ENCODE peak calls at places on chromosome 6, in five cellular contexts. G is HepG2, U is aorta, X is ovary, P is osteoblast. Y is an unnamed sample.

GRCh38 chr6:84284428-84285033 is 57.1 kb upstream of the CEP162 start:
- DNase-seq in G (peak; percentile 3), U (no peak), X (no peak), P (no peak), Y (peak; percentile 6)

GRCh38 chr6:97632392-97632791 is 349.4 kb upstream of the MMS22L start:
- DNase-seq in G (no peak), U (no peak), X (no peak), P (no peak), Y (no peak)

GRCh38 chr6:114945392-114945791 is 602.6 kb upstream of the HS3ST5 start:
- DNase-seq in G (no peak), U (no peak), X (no peak), P (no peak), Y (no peak)

GRCh38 chr6:51027283-51028065 is 208.8 kb downstream of the TFAP2B start:
- DNase-seq in G (no peak), U (no peak), X (no peak), P (no peak), Y (no peak)

GRCh38 chr6:159969204-159969912 is 476 bp downstream of the IGF2R start:
- DNase-seq in G (no peak), U (peak; percentile 70), X (peak; percentile 67), P (peak; percentile 87), Y (peak; percentile 50)

GRCh38 chr6:142444388-142444787 is 142.6 kb downstream of the ADGRG6 start:
- DNase-seq in G (no peak), U (no peak), X (no peak), P (no peak), Y (no peak)

GRCh38 chr6:3086282-3086946 is 18.1 kb downstream of the RIPK1 start:
- DNase-seq in G (no peak), U (no peak), X (no peak), P (no peak), Y (no peak)

GRCh38 chr6:26273673-26274595 is 91.1 kb upstream of the BTN3A2 start:
- DNase-seq in G (no peak), U (no peak), X (no peak), P (peak; percentile 58), Y (no peak)

GRCh38 chr6:37783025-37783825 is 36.3 kb upstream of the ZFAND3 start:
- DNase-seq in G (no peak), U (no peak), X (peak; percentile 49), P (no peak), Y (no peak)

GRCh38 chr6:69232506-69233194 is 564.2 kb downstream of the LMBRD1 start:
- DNase-seq in G (peak; percentile 15), U (peak; percentile 72), X (peak; percentile 44), P (peak; percentile 75), Y (peak; percentile 68)

GRCh38 chr6:50305660-50306059 is 255.9 kb upstream of the DEFB112 start:
- DNase-seq in G (peak; percentile 2), U (no peak), X (no peak), P (no peak), Y (no peak)

GRCh38 chr6:20877008-20877937 is 343.0 kb downstream of the CDKAL1 start:
- DNase-seq in G (peak; percentile 93), U (peak; percentile 79), X (peak; percentile 39), P (peak; percentile 78), Y (peak; percentile 91)

GRCh38 chr6:121516331-121516730 is 80.9 kb downstream of the GJA1 start:
- DNase-seq in G (no peak), U (no peak), X (no peak), P (no peak), Y (no peak)

GRCh38 chr6:158205220-158205944 is 37.2 kb downstream of the GTF2H5 start:
- DNase-seq in G (peak; percentile 65), U (no peak), X (no peak), P (no peak), Y (peak; percentile 77)

GRCh38 chr6:111031151-111031550 is 49.3 kb downstream of the RPF2 start:
- DNase-seq in G (no peak), U (no peak), X (no peak), P (no peak), Y (no peak)

GRCh38 chr6:11335826-11336225 is 103.4 kb upstream of the NEDD9 start:
- DNase-seq in G (no peak), U (no peak), X (no peak), P (no peak), Y (no peak)

GRCh38 chr6:102327697-102328227 is 934.3 kb downstream of the GRIK2 start:
- DNase-seq in G (no peak), U (no peak), X (no peak), P (no peak), Y (no peak)

GRCh38 chr6:6712979-6713514 is 124.5 kb downstream of the LY86 start:
- DNase-seq in G (no peak), U (peak; percentile 63), X (no peak), P (no peak), Y (peak; percentile 46)

GRCh38 chr6:106538145-106538544 is 91.2 kb downstream of the RTN4IP1 start:
- DNase-seq in G (no peak), U (no peak), X (no peak), P (no peak), Y (peak; percentile 22)

GRCh38 chr6:122817766-122818165 is 28.7 kb downstream of the SMPDL3A start:
- DNase-seq in G (no peak), U (no peak), X (no peak), P (no peak), Y (no peak)

DNA sequence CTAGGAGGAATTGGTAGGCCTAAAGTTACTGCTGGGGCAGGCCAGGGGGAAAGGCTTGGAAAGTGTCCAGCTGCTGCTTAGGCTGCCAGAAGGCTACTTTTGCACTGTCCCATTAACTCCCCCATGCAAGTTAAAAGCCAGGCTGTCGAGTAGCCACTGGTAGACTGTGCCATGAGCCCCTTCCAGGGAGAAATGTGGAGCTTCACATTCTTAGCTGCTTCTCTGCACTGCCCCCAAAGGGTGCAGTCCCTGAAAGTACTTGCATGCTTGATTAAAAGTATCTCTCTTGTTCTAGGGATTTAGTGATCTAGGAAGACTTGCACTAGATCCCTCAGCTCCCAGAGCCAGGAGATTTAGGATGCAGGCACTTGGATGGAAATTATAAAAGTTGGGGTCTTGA is 57.3 kb downstream of the CDC5L start:
- DNase-seq in G (no peak), U (no peak), X (no peak), P (no peak), Y (no peak)
- H3K36me3 ChIP-seq in G (peaks cover 13% of the 10 kb centered on the region), U (peaks cover 4% of the 10 kb centered on the region), X (no peaks in the 10 kb centered on the region), P (peaks cover 11% of the 10 kb centered on the region), Y (no peaks in the 10 kb centered on the region)

GRCh38 chr6:13280253-13280652 is 48.1 kb downstream of the TBC1D7 start:
- DNase-seq in G (no peak), U (no peak), X (no peak), P (no peak), Y (no peak)
- H3K36me3 ChIP-seq in G (no peaks in the 10 kb centered on the region), U (peaks cover 5% of the 10 kb centered on the region), X (no peaks in the 10 kb centered on the region), P (no peaks in the 10 kb centered on the region), Y (no peaks in the 10 kb centered on the region)

GRCh38 chr6:53518862-53519261 is 26.0 kb downstream of the GCLC start:
- DNase-seq in G (no peak), U (no peak), X (no peak), P (no peak), Y (no peak)
- H3K36me3 ChIP-seq in G (peaks cover 14% of the 10 kb centered on the region), U (peaks cover 3% of the 10 kb centered on the region), X (no peaks in the 10 kb centered on the region), P (no peaks in the 10 kb centered on the region), Y (no peaks in the 10 kb centered on the region)

GRCh38 chr6:87618531-87618930 is 28.6 kb downstream of the ORC3 start:
- DNase-seq in G (no peak), U (no peak), X (no peak), P (no peak), Y (no peak)
- H3K36me3 ChIP-seq in G (no peaks in the 10 kb centered on the region), U (no peaks in the 10 kb centered on the region), X (no peaks in the 10 kb centered on the region), P (peaks cover 3% of the 10 kb centered on the region), Y (peaks cover 4% of the 10 kb centered on the region)

DNA sequence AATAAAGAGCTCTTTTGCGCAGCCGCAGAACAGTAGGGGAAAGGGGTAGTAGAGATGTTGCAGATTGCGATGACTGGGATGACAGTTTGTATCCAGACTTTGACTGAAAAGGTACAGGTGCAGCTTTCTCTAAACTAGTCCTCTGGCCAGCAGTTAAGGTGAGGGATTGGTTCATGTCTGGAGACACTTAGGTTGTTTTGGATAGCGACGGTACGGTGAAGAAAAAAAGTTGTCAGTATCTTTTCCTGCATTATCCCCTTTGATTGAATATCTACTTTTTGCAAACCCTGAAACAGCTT is 537 bp downstream of the PRR3 start:
- DNase-seq in G (no peak), U (no peak), X (no peak), P (no peak), Y (no peak)
- H3K36me3 ChIP-seq in G (peaks cover 15% of the 10 kb centered on the region), U (no peaks in the 10 kb centered on the region), X (no peaks in the 10 kb centered on the region), P (peaks cover 38% of the 10 kb centered on the region), Y (no peaks in the 10 kb centered on the region)

DNA sequence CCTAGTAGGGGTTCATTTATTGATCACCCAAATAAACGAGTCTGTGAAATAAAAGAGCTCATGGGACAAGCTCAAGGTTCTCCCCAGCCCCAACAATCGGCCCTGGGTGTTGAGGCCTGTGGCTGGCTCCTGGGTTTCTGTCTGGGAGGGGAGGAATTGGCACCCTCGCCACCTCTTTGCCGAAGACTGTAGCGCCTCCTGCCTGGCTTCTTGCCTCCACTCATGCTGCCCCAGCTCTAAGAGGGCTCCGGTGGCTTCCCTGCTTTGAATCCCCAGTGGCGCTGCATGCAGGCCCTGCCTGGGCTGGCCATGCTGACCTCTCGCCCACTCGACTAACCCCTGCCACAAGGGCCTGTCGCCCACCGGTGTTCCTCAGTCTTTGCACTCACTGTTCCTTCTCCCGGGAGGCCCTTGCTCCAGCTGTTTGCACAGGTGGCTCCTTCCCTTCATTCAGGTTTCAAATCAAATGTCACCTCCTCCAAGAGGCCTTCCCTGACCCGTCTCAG is 5.4 kb downstream of the MLN start:
- DNase-seq in G (no peak), U (no peak), X (no peak), P (peak; percentile 36), Y (no peak)
- H3K36me3 ChIP-seq in G (no peaks in the 10 kb centered on the region), U (no peaks in the 10 kb centered on the region), X (no peaks in the 10 kb centered on the region), P (no peaks in the 10 kb centered on the region), Y (no peaks in the 10 kb centered on the region)

GRCh38 chr6:41064841-41065240 is 7.3 kb downstream of the OARD1 start:
- DNase-seq in G (peak; percentile 37), U (no peak), X (no peak), P (no peak), Y (peak; percentile 77)
- H3K36me3 ChIP-seq in G (peaks cover 6% of the 10 kb centered on the region), U (peaks cover 5% of the 10 kb centered on the region), X (no peaks in the 10 kb centered on the region), P (peaks cover 2% of the 10 kb centered on the region), Y (no peaks in the 10 kb centered on the region)